ENCODE peak calls at places on chromosomes 5 and 9, in nine cellular contexts. H is EL; D is heart right ventricle; V is AG04450; G is glutamatergic neuron; F is memory B cell; E is HT1080; Q is mesendoderm; J is central memory CD4-positive, alpha-beta T cell. T is an unnamed sample.

GRCh38 chr9:80555782-80556325 is 984.1 kb downstream of the TLE4 start:
- DNase-seq in H (peak), D (no peak), V (no peak), G (no peak), F (no peak), E (no peak), Q (no peak), J (no peak), T (no peak)

GRCh38 chr5:178777557-178777956 is 47.1 kb upstream of the ZNF354A start:
- DNase-seq in H (no peak), D (no peak), V (no peak), G (no peak), F (no peak), E (no peak), Q (no peak), J (no peak), T (no peak)

GRCh38 chr9:126342621-126343031 is 16.0 kb downstream of the MVB12B start:
- DNase-seq in H (no peak), D (no peak), V (no peak), G (peak), F (no peak), E (no peak), Q (no peak), J (no peak), T (no peak)

GRCh38 chr5:130868186-130868821 is 296.8 kb downstream of the HINT1 start:
- DNase-seq in H (peak), D (no peak), V (no peak), G (no peak), F (no peak), E (no peak), Q (peak), J (no peak), T (no peak)

GRCh38 chr5:124436294-124436693 is 310.1 kb downstream of the ZNF608 start:
- DNase-seq in H (peak), D (no peak), V (no peak), G (no peak), F (no peak), E (peak), Q (no peak), J (no peak), T (peak)

GRCh38 chr5:75335952-75336624 is 932 bp upstream of the HMGCR start:
- DNase-seq in H (peak), D (no peak), V (peak), G (no peak), F (peak), E (peak), Q (peak), J (peak), T (peak)

GRCh38 chr9:100472725-100473261 is at the start of gene TMEFF1:
- DNase-seq in H (peak), D (peak), V (no peak), G (peak), F (peak), E (no peak), Q (peak), J (peak), T (peak)

GRCh38 chr5:82111191-82111590 is 139.4 kb downstream of the ATG10 start:
- DNase-seq in H (no peak), D (no peak), V (no peak), G (no peak), F (no peak), E (no peak), Q (no peak), J (no peak), T (peak)

GRCh38 chr9:120935383-120935857 is 8.8 kb upstream of the TRAF1 start:
- DNase-seq in H (peak), D (peak), V (peak), G (no peak), F (no peak), E (peak), Q (no peak), J (no peak), T (peak)

GRCh38 chr5:139764250-139764791 is 31.3 kb upstream of the PSD2 start:
- DNase-seq in H (no peak), D (no peak), V (no peak), G (peak), F (peak), E (no peak), Q (peak), J (peak), T (no peak)

GRCh38 chr5:174325441-174325840 is 279.9 kb downstream of the NSG2 start:
- DNase-seq in H (no peak), D (no peak), V (no peak), G (no peak), F (no peak), E (no peak), Q (no peak), J (no peak), T (no peak)

GRCh38 chr5:76818844-76819831 is at the start of gene F2RL1:
- DNase-seq in H (peak), D (peak), V (no peak), G (peak), F (peak), E (peak), Q (peak), J (peak), T (peak)

GRCh38 chr5:6525910-6526309 is 77.3 kb downstream of the UBE2QL1 start:
- DNase-seq in H (peak), D (no peak), V (no peak), G (peak), F (no peak), E (peak), Q (peak), J (no peak), T (peak)

GRCh38 chr5:42994285-42995151 is 45.6 kb downstream of the ANXA2R start:
- DNase-seq in H (peak), D (peak), V (peak), G (peak), F (peak), E (no peak), Q (peak), J (peak), T (peak)

T was measured in M059J.